ENCODE peak calls at places on chromosomes 11 and 22, in ten cellular contexts. T, W, R, V, U, M, B, C, K and H are unnamed samples.

GRCh38 chr11:6576471-6577373 is 26.7 kb downstream of the RRP8 start:
- DNase-seq in K (no peak), M (no peak), C (peak; percentile 80), V (no peak), R (no peak), W (peak; percentile 83), T (no peak), B (peak; percentile 58), U (no peak), H (no peak)

GRCh38 chr22:25193548-25193947 is 6.1 kb upstream of the CRYBB3 start:
- DNase-seq in K (peak; percentile 70), T (no peak), R (no peak), C (no peak), M (no peak), V (no peak), B (peak; percentile 29), W (no peak), U (no peak), H (no peak)

GRCh38 chr11:65571940-65572339 is 398 bp upstream of the FAM89B start:
- DNase-seq in U (no peak), C (no peak), V (peak; percentile 32), W (peak; percentile 65), K (peak; percentile 86), R (no peak), B (peak; percentile 70), T (no peak), M (peak; percentile 84), H (no peak)

GRCh38 chr11:123833095-123833494 is 26.9 kb upstream of the OR6M1 start:
- DNase-seq in U (no peak), M (peak; percentile 45), T (no peak), R (no peak), C (no peak), B (no peak), V (no peak), K (no peak), W (no peak), H (no peak)

GRCh38 chr11:59756845-59757244 is 1.7 kb downstream of the STX3 start:
- DNase-seq in M (peak; percentile 93), T (no peak), W (no peak), R (peak; percentile 53), K (no peak), B (peak; percentile 84), V (no peak), C (peak; percentile 24), U (no peak), H (no peak)

GRCh38 chr11:2142300-2142759 is 3.1 kb upstream of the IGF2 start:
- DNase-seq in C (no peak), W (no peak), T (no peak), U (no peak), B (no peak), V (no peak), K (no peak), M (peak; percentile 37), R (no peak), H (peak; percentile 14)

GRCh38 chr22:36439481-36440271 is 41.8 kb downstream of the TXN2 start:
- DNase-seq in C (no peak), B (peak; percentile 69), K (no peak), W (peak; percentile 44), T (no peak), M (peak; percentile 65), R (no peak), U (no peak), V (no peak), H (peak; percentile 51)

GRCh38 chr22:19820880-19821522 is 33.7 kb downstream of the GNB1L start:
- DNase-seq in U (no peak), K (peak; percentile 47), V (no peak), B (peak; percentile 3), W (no peak), R (peak; percentile 41), T (no peak), M (no peak), C (no peak), H (no peak)

GRCh38 chr11:125410091-125410490 is 86.0 kb downstream of the FEZ1 start:
- DNase-seq in R (no peak), T (no peak), K (peak; percentile 61), W (peak; percentile 53), B (peak; percentile 49), V (peak; percentile 71), C (no peak), M (no peak), U (no peak), H (no peak)

GRCh38 chr11:85263328-85263727 is 363.8 kb downstream of the DLG2 start:
- DNase-seq in C (no peak), R (no peak), B (no peak), K (no peak), M (no peak), T (no peak), U (no peak), W (no peak), V (no peak), H (no peak)

GRCh38 chr11:113449743-113450142 is 25.5 kb downstream of the DRD2 start:
- DNase-seq in M (no peak), W (no peak), V (no peak), T (no peak), R (no peak), K (no peak), U (no peak), B (no peak), C (no peak), H (no peak)

GRCh38 chr11:73317373-73317772 is 9.3 kb downstream of the ARHGEF17 start:
- DNase-seq in R (peak; percentile 77), C (peak; percentile 90), T (no peak), B (no peak), K (no peak), U (peak; percentile 76), W (peak; percentile 67), M (no peak), V (no peak), H (no peak)

GRCh38 chr11:61834278-61835004 is 6.3 kb downstream of the FADS2 start:
- DNase-seq in W (peak; percentile 99), V (no peak), C (no peak), U (no peak), R (no peak), K (no peak), T (peak; percentile 43), B (peak; percentile 43), M (peak; percentile 34), H (peak; percentile 59)

GRCh38 chr11:128553662-128554392 is 33.5 kb downstream of the ETS1 start:
- DNase-seq in M (peak; percentile 40), C (no peak), B (peak; percentile 69), K (peak; percentile 21), R (no peak), W (peak; percentile 33), T (no peak), V (no peak), U (no peak), H (no peak)

GRCh38 chr11:394034-394857 is at the start of gene PKP3:
- DNase-seq in V (no peak), K (peak; percentile 63), C (peak; percentile 91), M (peak; percentile 93), U (no peak), B (peak; percentile 94), W (no peak), T (no peak), R (peak; percentile 91), H (no peak)

GRCh38 chr11:11973866-11974265 is 34.6 kb downstream of the DKK3 start:
- DNase-seq in B (no peak), V (no peak), U (no peak), M (no peak), K (no peak), C (no peak), W (no peak), T (no peak), R (no peak), H (no peak)

GRCh38 chr11:11973361-11973800 is 35.0 kb downstream of the DKK3 start:
- DNase-seq in R (no peak), M (no peak), B (no peak), W (no peak), U (peak; percentile 56), C (peak; percentile 27), V (no peak), K (no peak), T (no peak), H (peak; percentile 73)

GRCh38 chr11:11972148-11972547 is 36.3 kb downstream of the DKK3 start:
- DNase-seq in U (no peak), T (no peak), M (no peak), C (no peak), B (no peak), W (no peak), V (no peak), K (no peak), R (no peak), H (no peak)

GRCh38 chr11:11970556-11970955 is 37.9 kb downstream of the DKK3 start:
- DNase-seq in W (no peak), B (no peak), V (no peak), R (no peak), U (no peak), C (no peak), K (no peak), T (no peak), M (no peak), H (no peak)

GRCh38 chr11:11972942-11973341 is 35.5 kb downstream of the DKK3 start:
- DNase-seq in U (no peak), B (no peak), R (no peak), W (no peak), K (no peak), C (no peak), V (no peak), T (no peak), M (no peak), H (no peak)
- H3K4me3 ChIP-seq in U (no peak overlapping the region), B (no peak overlapping the region), R (no peak overlapping the region), W (no peak overlapping the region), K (no peak overlapping the region), C (no peak overlapping the region), V (no peak overlapping the region), T (no peak overlapping the region), M (no peak overlapping the region), H (no peak overlapping the region)

GRCh38 chr22:45527456-45527855 is 24.8 kb downstream of the FBLN1 start:
- DNase-seq in W (no peak), V (no peak), T (no peak), U (no peak), C (no peak), B (no peak), R (no peak), K (no peak), M (no peak), H (no peak)
- H3K4me1 ChIP-seq in W (peaks cover 5% of the 10 kb centered on the region), V (peaks cover 14% of the 10 kb centered on the region), T (no peaks in the 10 kb centered on the region), U (peaks cover 70% of the 10 kb centered on the region), C (peaks cover 4% of the 10 kb centered on the region), B (peaks cover 23% of the 10 kb centered on the region), R (peaks cover 9% of the 10 kb centered on the region), K (no peaks in the 10 kb centered on the region), M (no peaks in the 10 kb centered on the region), H (no peaks in the 10 kb centered on the region)

DNA sequence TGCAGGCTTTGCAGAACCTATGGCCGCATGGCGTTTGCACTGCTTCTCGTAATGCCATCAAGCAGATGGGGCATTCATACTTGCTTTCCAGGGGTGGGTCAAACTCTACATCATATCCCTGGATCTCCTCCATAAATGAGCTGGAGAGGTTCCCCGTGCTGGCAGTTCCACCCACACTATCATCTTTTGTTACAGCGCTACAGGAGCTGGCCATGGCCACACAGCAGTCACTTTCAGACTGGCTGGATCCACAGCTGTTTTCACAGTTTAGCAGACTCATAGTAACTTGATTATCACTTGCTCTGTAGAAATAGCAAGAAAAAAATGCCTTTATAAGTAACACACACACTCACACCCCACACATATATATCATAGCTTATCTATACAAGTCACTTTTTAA is 8.8 kb downstream of the TRAF6 start:
- DNase-seq in W (peak; percentile 44), U (no peak), C (no peak), V (no peak), K (no peak), B (no peak), M (no peak), R (no peak), T (no peak), H (no peak)
- H3K36me3 ChIP-seq in W (peaks cover 47% of the 10 kb centered on the region), U (peaks cover 8% of the 10 kb centered on the region), C (peaks cover 35% of the 10 kb centered on the region), V (peaks cover 25% of the 10 kb centered on the region), K (peaks cover 10% of the 10 kb centered on the region), B (no peaks in the 10 kb centered on the region), M (peaks cover 15% of the 10 kb centered on the region), R (peaks cover 51% of the 10 kb centered on the region), T (peaks cover 29% of the 10 kb centered on the region), H (peaks cover 3% of the 10 kb centered on the region)

GRCh38 chr11:69921429-69922014 is 102.3 kb upstream of the FGF3 start:
- DNase-seq in C (no peak), B (no peak), K (no peak), W (no peak), R (peak; percentile 24), T (no peak), V (no peak), U (no peak), M (no peak), H (no peak)
- H3K4me3 ChIP-seq in C (no peak overlapping the region), B (no peak overlapping the region), K (no peak overlapping the region), W (no peak overlapping the region), R (no peak overlapping the region), T (no peak overlapping the region), V (no peak overlapping the region), U (no peak overlapping the region), M (no peak overlapping the region), H (no peak overlapping the region)